ENCODE peak calls at places on chromosome 2, in nine cellular contexts. One of them, this sample, is unnamed.
A peak's percentile ranks its signal among the peaks of the same experiment; 100 is the strongest.

GRCh38 chr2:120283649-120284048 is 31.0 kb downstream of the RALB start:
- DNase-seq in heart left ventricle: no peak
- DNase-seq in HepG2: peak; percentile 65
- DNase-seq in suprapubic skin: no peak
- DNase-seq in upper lobe of left lung: no peak
- DNase-seq in K562: no peak
- DNase-seq in HCT116: no peak
- DNase-seq in A549: peak; percentile 18
- DNase-seq in adrenal gland: no peak
- DNase-seq in this sample: no peak

GRCh38 chr2:197883354-197884032 is 79.1 kb downstream of the PLCL1 start:
- DNase-seq in heart left ventricle: no peak
- DNase-seq in HepG2: no peak
- DNase-seq in suprapubic skin: no peak
- DNase-seq in upper lobe of left lung: no peak
- DNase-seq in K562: no peak
- DNase-seq in HCT116: no peak
- DNase-seq in A549: no peak
- DNase-seq in adrenal gland: no peak
- DNase-seq in this sample: no peak

GRCh38 chr2:176642074-176642473 is 372.8 kb downstream of the MTX2 start:
- DNase-seq in heart left ventricle: no peak
- DNase-seq in HepG2: no peak
- DNase-seq in suprapubic skin: no peak
- DNase-seq in upper lobe of left lung: no peak
- DNase-seq in K562: no peak
- DNase-seq in HCT116: no peak
- DNase-seq in A549: no peak
- DNase-seq in adrenal gland: no peak
- DNase-seq in this sample: no peak

GRCh38 chr2:7180641-7181370 is 263.6 kb downstream of the RNF144A start:
- DNase-seq in heart left ventricle: no peak
- DNase-seq in HepG2: peak; percentile 32
- DNase-seq in suprapubic skin: no peak
- DNase-seq in upper lobe of left lung: no peak
- DNase-seq in K562: no peak
- DNase-seq in HCT116: no peak
- DNase-seq in A549: peak; percentile 67
- DNase-seq in adrenal gland: no peak
- DNase-seq in this sample: no peak

GRCh38 chr2:69958480-69958879 is 3.0 kb downstream of the ASPRV1 start:
- DNase-seq in heart left ventricle: no peak
- DNase-seq in HepG2: no peak
- DNase-seq in suprapubic skin: no peak
- DNase-seq in upper lobe of left lung: no peak
- DNase-seq in K562: no peak
- DNase-seq in HCT116: no peak
- DNase-seq in A549: no peak
- DNase-seq in adrenal gland: no peak
- DNase-seq in this sample: no peak

GRCh38 chr2:184449760-184450159 is 148.6 kb upstream of the ZNF804A start:
- DNase-seq in heart left ventricle: no peak
- DNase-seq in HepG2: no peak
- DNase-seq in suprapubic skin: no peak
- DNase-seq in upper lobe of left lung: no peak
- DNase-seq in K562: no peak
- DNase-seq in HCT116: no peak
- DNase-seq in A549: no peak
- DNase-seq in adrenal gland: no peak
- DNase-seq in this sample: no peak

GRCh38 chr2:197248623-197249022 is 62.0 kb downstream of the ANKRD44 start:
- DNase-seq in heart left ventricle: no peak
- DNase-seq in HepG2: no peak
- DNase-seq in suprapubic skin: no peak
- DNase-seq in upper lobe of left lung: peak; percentile 58
- DNase-seq in K562: no peak
- DNase-seq in HCT116: no peak
- DNase-seq in A549: no peak
- DNase-seq in adrenal gland: peak; percentile 29
- DNase-seq in this sample: no peak

GRCh38 chr2:136282238-136282775 is 164.4 kb upstream of the CXCR4 start:
- DNase-seq in heart left ventricle: no peak
- DNase-seq in HepG2: no peak
- DNase-seq in suprapubic skin: no peak
- DNase-seq in upper lobe of left lung: no peak
- DNase-seq in K562: no peak
- DNase-seq in HCT116: no peak
- DNase-seq in A549: no peak
- DNase-seq in adrenal gland: no peak
- DNase-seq in this sample: no peak

GRCh38 chr2:100104718-100105677 is 37.4 kb downstream of the AFF3 start:
- DNase-seq in heart left ventricle: no peak
- DNase-seq in HepG2: no peak
- DNase-seq in suprapubic skin: no peak
- DNase-seq in upper lobe of left lung: no peak
- DNase-seq in K562: no peak
- DNase-seq in HCT116: no peak
- DNase-seq in A549: no peak
- DNase-seq in adrenal gland: no peak
- DNase-seq in this sample: no peak

GRCh38 chr2:44560961-44561360 is 199.2 kb downstream of the CAMKMT start:
- DNase-seq in heart left ventricle: no peak
- DNase-seq in HepG2: no peak
- DNase-seq in suprapubic skin: no peak
- DNase-seq in upper lobe of left lung: no peak
- DNase-seq in K562: no peak
- DNase-seq in HCT116: no peak
- DNase-seq in A549: no peak
- DNase-seq in adrenal gland: no peak
- DNase-seq in this sample: no peak

GRCh38 chr2:37583867-37584266 is 87.6 kb downstream of the CDC42EP3 start:
- DNase-seq in heart left ventricle: no peak
- DNase-seq in HepG2: no peak
- DNase-seq in suprapubic skin: no peak
- DNase-seq in upper lobe of left lung: no peak
- DNase-seq in K562: no peak
- DNase-seq in HCT116: no peak
- DNase-seq in A549: no peak
- DNase-seq in adrenal gland: no peak
- DNase-seq in this sample: no peak

DNA sequence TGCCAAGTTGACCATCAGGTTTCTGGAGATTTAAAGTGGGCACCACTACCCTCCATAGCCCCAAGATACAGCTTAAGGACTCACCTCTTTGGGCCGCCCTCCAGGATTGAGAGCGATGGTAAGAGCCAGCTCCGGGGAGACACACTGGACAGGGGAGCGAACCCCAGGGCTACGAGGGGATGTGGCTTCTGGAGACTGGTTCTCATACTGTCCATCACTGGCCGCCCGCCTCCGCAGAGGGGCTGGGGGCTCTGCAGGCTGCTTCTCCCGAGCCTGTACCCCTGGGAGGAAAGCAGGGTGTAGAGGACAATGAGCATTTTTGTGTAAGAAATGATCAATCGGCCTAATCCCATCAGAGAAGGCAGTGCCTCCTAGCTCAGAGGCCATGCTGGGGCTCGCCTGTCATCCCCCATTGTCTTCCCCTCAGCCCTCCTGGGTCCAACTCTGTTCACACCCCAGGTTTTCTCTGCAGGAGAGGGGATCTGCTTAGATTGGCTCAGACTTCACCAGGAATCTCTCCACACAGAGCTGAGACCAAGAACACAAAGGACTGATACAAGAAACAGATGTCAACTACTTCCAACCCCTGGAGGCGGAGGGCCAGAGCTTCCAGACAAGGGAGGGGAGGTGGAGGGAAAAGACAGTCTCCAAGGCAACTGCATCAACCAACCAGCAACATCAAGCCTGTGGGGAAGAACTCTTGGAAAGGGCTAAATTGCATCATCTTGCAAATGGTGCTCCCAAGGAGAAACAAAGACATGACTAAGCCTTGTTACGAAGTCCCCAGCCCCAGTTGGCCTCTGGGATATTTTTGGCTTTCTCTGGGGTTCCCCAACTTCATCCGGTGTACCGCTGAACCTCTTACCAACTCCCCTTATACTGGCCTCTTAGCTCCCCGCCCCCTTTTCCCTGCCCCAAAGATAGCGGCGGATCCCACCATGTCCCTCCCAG is 166.6 kb downstream of the TNS1 start:
- DNase-seq in heart left ventricle: peak; percentile 84
- DNase-seq in HepG2: no peak
- DNase-seq in suprapubic skin: peak; percentile 89
- DNase-seq in upper lobe of left lung: no peak
- DNase-seq in K562: no peak
- DNase-seq in HCT116: no peak
- DNase-seq in A549: peak; percentile 25
- DNase-seq in adrenal gland: peak; percentile 64
- DNase-seq in this sample: no peak
- H3K4me1 ChIP-seq in heart left ventricle: peaks cover 93% of the 10 kb centered on the region
- H3K4me1 ChIP-seq in HepG2: peaks cover 9% of the 10 kb centered on the region
- H3K4me1 ChIP-seq in suprapubic skin: peaks cover 47% of the 10 kb centered on the region
- H3K4me1 ChIP-seq in upper lobe of left lung: peaks cover 71% of the 10 kb centered on the region
- H3K4me1 ChIP-seq in K562: peaks cover 45% of the 10 kb centered on the region
- H3K4me1 ChIP-seq in HCT116: peaks cover 9% of the 10 kb centered on the region
- H3K4me1 ChIP-seq in A549: no peaks in the 10 kb centered on the region
- H3K4me1 ChIP-seq in adrenal gland: peaks cover 12% of the 10 kb centered on the region
- H3K4me1 ChIP-seq in this sample: peaks cover 35% of the 10 kb centered on the region

DNA sequence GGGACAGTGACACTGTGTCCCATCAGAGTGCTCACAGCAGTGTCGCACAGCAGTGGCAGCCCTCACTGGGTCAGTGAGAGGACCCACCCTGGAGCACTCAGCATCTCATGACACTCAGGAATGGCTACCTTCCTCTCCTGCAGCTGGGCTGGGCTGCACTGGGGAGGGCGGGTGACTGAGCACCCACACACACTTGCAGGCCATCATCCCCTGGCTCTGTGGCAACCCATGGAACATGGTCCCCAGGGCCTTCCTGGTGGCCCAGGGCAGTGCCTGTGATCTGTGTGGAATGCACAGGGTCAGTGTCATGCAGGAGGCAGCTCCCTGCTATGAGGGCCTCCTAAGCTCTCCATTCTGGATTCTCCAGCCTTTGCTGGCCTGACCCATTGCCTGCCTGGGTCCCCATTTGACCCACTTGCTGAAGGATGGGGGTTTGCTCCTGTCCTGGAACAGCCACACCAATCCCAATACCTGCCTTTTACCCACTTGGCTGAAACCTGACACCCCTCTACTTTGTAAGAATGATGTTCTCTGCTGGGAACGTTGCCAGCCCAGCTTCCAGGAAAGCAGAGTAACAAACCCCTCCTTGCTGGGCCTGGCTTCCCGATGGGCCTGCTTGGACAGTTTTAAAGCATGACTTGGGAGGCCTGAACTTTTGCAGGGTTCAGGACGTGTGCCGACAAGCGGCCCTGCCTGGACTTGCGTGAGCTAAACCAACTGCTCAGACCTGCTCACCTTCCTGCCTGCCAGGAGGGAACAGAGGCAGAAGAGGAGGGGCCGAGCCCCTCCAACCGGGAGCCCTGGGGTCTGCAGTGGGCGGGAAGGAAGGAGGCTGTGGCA is 13.7 kb downstream of the HS6ST1 start:
- DNase-seq in heart left ventricle: peak; percentile 72
- DNase-seq in HepG2: peak; percentile 76
- DNase-seq in suprapubic skin: peak; percentile 89
- DNase-seq in upper lobe of left lung: peak; percentile 67
- DNase-seq in K562: peak; percentile 75
- DNase-seq in HCT116: peak; percentile 72
- DNase-seq in A549: peak; percentile 81
- DNase-seq in adrenal gland: peak; percentile 97
- DNase-seq in this sample: no peak
- TF ChIP-seq POLR2A in heart left ventricle: no peak
- TF ChIP-seq POLR2A in HepG2: no peak
- TF ChIP-seq POLR2A in suprapubic skin: no peak
- TF ChIP-seq POLR2A in upper lobe of left lung: no peak
- TF ChIP-seq POLR2A in K562: no peak
- TF ChIP-seq POLR2A in HCT116: no peak
- TF ChIP-seq POLR2A in A549: no peak
- TF ChIP-seq POLR2A in adrenal gland: no peak
- TF ChIP-seq POLR2A in this sample: no peak

DNA sequence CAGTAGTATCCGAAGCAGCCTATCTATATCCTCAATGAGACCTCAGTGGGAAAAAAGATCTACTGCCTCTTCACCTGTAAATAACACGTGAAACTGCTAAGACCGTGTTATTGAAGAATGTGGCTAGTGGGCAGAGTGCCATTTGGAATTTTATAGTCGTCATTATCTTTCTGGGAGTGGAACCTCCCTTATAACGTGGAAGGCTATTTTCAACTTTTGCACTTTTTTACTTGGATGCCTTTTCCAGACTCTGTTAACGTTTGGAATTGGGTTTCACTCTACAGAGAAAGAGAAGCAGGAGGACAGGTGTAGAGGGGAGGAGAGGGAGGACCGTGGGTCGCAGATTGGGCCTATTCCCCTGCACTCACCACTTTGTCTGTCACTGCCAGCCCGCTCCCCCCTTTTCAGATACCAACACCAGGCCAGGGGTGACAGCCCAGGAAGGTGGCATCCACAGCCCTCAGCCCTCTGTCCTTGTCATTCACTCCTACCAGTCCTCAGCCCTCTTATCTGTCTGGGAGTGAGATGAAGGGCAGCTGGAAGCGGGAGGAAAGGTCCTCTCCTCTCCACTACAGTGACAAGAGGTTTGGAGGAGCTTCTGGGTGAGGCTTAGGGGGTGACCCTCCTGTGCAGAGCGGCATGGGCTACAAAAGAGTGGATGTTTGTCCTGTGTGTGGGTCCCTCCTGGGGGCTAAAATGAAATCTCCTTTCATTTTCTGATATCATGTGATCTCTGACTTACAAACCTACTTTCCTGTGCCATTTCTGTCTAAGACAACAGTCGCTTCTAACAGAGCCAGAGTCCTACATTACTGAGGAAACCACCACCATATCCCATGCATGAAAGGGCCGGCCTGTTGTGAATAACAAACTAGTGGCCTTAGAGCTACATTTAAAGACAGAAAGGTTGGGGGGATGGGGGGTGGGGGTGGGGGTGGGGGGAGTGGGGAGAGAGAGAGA is 23.9 kb upstream of the CEP68 start:
- DNase-seq in heart left ventricle: no peak
- DNase-seq in HepG2: no peak
- DNase-seq in suprapubic skin: no peak
- DNase-seq in upper lobe of left lung: no peak
- DNase-seq in K562: no peak
- DNase-seq in HCT116: no peak
- DNase-seq in A549: no peak
- DNase-seq in adrenal gland: no peak
- DNase-seq in this sample: no peak
- H3K4me3 ChIP-seq in heart left ventricle: no peak overlapping the region
- H3K4me3 ChIP-seq in HepG2: no peak overlapping the region
- H3K4me3 ChIP-seq in suprapubic skin: no peak overlapping the region
- H3K4me3 ChIP-seq in upper lobe of left lung: no peak overlapping the region
- H3K4me3 ChIP-seq in K562: no peak overlapping the region
- H3K4me3 ChIP-seq in HCT116: no peak overlapping the region
- H3K4me3 ChIP-seq in A549: no peak overlapping the region
- H3K4me3 ChIP-seq in adrenal gland: no peak overlapping the region
- H3K4me3 ChIP-seq in this sample: no peak overlapping the region

DNA sequence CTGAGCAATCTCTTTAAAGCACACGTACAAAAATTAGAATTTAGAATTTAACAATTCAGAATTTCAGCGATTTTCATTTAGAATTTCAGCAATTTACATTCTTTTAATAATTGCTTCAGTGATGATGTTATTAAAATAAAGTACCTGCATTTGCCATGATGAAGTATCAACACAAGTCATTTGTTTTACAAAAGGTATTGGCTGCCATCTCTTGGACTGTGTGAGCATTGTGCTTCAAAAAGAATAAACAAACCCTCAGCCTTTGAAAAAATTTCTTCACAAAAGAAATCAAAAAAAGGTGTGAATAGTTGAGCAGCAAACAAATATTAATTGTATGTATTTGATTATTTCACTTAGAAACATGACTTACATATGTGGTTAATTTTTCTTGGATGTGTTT is 27.1 kb upstream of the ZC3H15 start:
- DNase-seq in heart left ventricle: no peak
- DNase-seq in HepG2: peak; percentile 64
- DNase-seq in suprapubic skin: no peak
- DNase-seq in upper lobe of left lung: no peak
- DNase-seq in K562: no peak
- DNase-seq in HCT116: peak; percentile 15
- DNase-seq in A549: peak; percentile 47
- DNase-seq in adrenal gland: no peak
- DNase-seq in this sample: no peak
- H3K4me1 ChIP-seq in heart left ventricle: no peaks in the 10 kb centered on the region
- H3K4me1 ChIP-seq in HepG2: peaks cover 7% of the 10 kb centered on the region
- H3K4me1 ChIP-seq in suprapubic skin: peaks cover 3% of the 10 kb centered on the region
- H3K4me1 ChIP-seq in upper lobe of left lung: no peaks in the 10 kb centered on the region
- H3K4me1 ChIP-seq in K562: no peaks in the 10 kb centered on the region
- H3K4me1 ChIP-seq in HCT116: no peaks in the 10 kb centered on the region
- H3K4me1 ChIP-seq in A549: no peaks in the 10 kb centered on the region
- H3K4me1 ChIP-seq in adrenal gland: peaks cover 3% of the 10 kb centered on the region
- H3K4me1 ChIP-seq in this sample: no peaks in the 10 kb centered on the region